ENCODE peak calls at places on chromosomes 5 and 9, in five cellular contexts. One of them, this sample, is unnamed.
A peak's percentile ranks its signal among the peaks of the same experiment; 100 is the strongest.

GRCh38 chr9:128683340-128684064 is 5.5 kb upstream of the SET start:
- DNase-seq in GM12891: no peak
- DNase-seq in stomach: peak; percentile 72
- DNase-seq in HepG2: no peak
- DNase-seq in HL-60: peak; percentile 75
- DNase-seq in this sample: no peak

GRCh38 chr9:110191616-110192015 is 16.3 kb downstream of the C9orf152 start:
- DNase-seq in GM12891: no peak
- DNase-seq in stomach: no peak
- DNase-seq in HepG2: no peak
- DNase-seq in HL-60: no peak
- DNase-seq in this sample: no peak

GRCh38 chr9:125238127-125238914 is 2.8 kb downstream of the HSPA5 start:
- DNase-seq in GM12891: no peak
- DNase-seq in stomach: no peak
- DNase-seq in HepG2: no peak
- DNase-seq in HL-60: no peak
- DNase-seq in this sample: no peak

GRCh38 chr5:56717253-56717987 is 97.9 kb upstream of the MAP3K1 start:
- DNase-seq in GM12891: no peak
- DNase-seq in stomach: peak; percentile 31
- DNase-seq in HepG2: no peak
- DNase-seq in HL-60: no peak
- DNase-seq in this sample: no peak

GRCh38 chr9:111828193-111828592 is 33.5 kb upstream of the SHOC1 start:
- DNase-seq in GM12891: no peak
- DNase-seq in stomach: no peak
- DNase-seq in HepG2: no peak
- DNase-seq in HL-60: peak; percentile 5
- DNase-seq in this sample: no peak

GRCh38 chr9:33719581-33720374 is 75.6 kb upstream of the PRSS3 start:
- DNase-seq in GM12891: no peak
- DNase-seq in stomach: peak; percentile 29
- DNase-seq in HepG2: peak; percentile 16
- DNase-seq in HL-60: peak; percentile 29
- DNase-seq in this sample: no peak

GRCh38 chr5:28190011-28190410 is 1151.6 kb upstream of the CDH9 start:
- DNase-seq in GM12891: no peak
- DNase-seq in stomach: no peak
- DNase-seq in HepG2: no peak
- DNase-seq in HL-60: no peak
- DNase-seq in this sample: no peak

GRCh38 chr5:1975898-1976765 is 93.4 kb upstream of the IRX4 start:
- DNase-seq in GM12891: no peak
- DNase-seq in stomach: no peak
- DNase-seq in HepG2: no peak
- DNase-seq in HL-60: peak; percentile 12
- DNase-seq in this sample: no peak

GRCh38 chr5:112742424-112742823 is 4.7 kb downstream of the APC start:
- DNase-seq in GM12891: no peak
- DNase-seq in stomach: no peak
- DNase-seq in HepG2: no peak
- DNase-seq in HL-60: no peak
- DNase-seq in this sample: no peak

GRCh38 chr5:154071799-154072781 is 33.3 kb downstream of the MFAP3 start:
- DNase-seq in GM12891: peak; percentile 56
- DNase-seq in stomach: peak; percentile 89
- DNase-seq in HepG2: peak; percentile 66
- DNase-seq in HL-60: peak; percentile 72
- DNase-seq in this sample: no peak

GRCh38 chr9:93644397-93645088 is 68.2 kb downstream of the PHF2 start:
- DNase-seq in GM12891: no peak
- DNase-seq in stomach: peak; percentile 14
- DNase-seq in HepG2: no peak
- DNase-seq in HL-60: no peak
- DNase-seq in this sample: no peak

GRCh38 chr5:93165559-93165958 is 415.5 kb downstream of the NR2F1-AS1 start:
- DNase-seq in GM12891: no peak
- DNase-seq in stomach: no peak
- DNase-seq in HepG2: no peak
- DNase-seq in HL-60: no peak
- DNase-seq in this sample: no peak

GRCh38 chr9:38200431-38200830 is 131.4 kb upstream of the SHB start:
- DNase-seq in GM12891: no peak
- DNase-seq in stomach: no peak
- DNase-seq in HepG2: no peak
- DNase-seq in HL-60: no peak
- DNase-seq in this sample: no peak

GRCh38 chr5:141757402-141757801 is 75.4 kb upstream of the ARAP3 start:
- DNase-seq in GM12891: no peak
- DNase-seq in stomach: peak; percentile 47
- DNase-seq in HepG2: no peak
- DNase-seq in HL-60: no peak
- DNase-seq in this sample: no peak

GRCh38 chr5:162132348-162132747 is 64.8 kb downstream of the GABRG2 start:
- DNase-seq in GM12891: no peak
- DNase-seq in stomach: no peak
- DNase-seq in HepG2: no peak
- DNase-seq in HL-60: no peak
- DNase-seq in this sample: no peak

GRCh38 chr5:138725153-138725884 is 27.9 kb upstream of the CTNNA1 start:
- DNase-seq in GM12891: no peak
- DNase-seq in stomach: peak; percentile 71
- DNase-seq in HepG2: peak; percentile 57
- DNase-seq in HL-60: no peak
- DNase-seq in this sample: peak; percentile 84

GRCh38 chr5:181261320-181262085 is 560 bp upstream of the TRIM52 start:
- DNase-seq in GM12891: peak; percentile 52
- DNase-seq in stomach: peak; percentile 72
- DNase-seq in HepG2: peak; percentile 61
- DNase-seq in HL-60: peak; percentile 87
- DNase-seq in this sample: no peak
- TF ChIP-seq POLR2AphosphoS5 in GM12891: no peak
- TF ChIP-seq POLR2AphosphoS5 in stomach: no peak
- TF ChIP-seq POLR2AphosphoS5 in HepG2: peak; percentile 51
- TF ChIP-seq POLR2AphosphoS5 in HL-60: peak; percentile 88
- TF ChIP-seq POLR2AphosphoS5 in this sample: no peak

GRCh38 chr9:81477669-81478068 is 211.7 kb downstream of the TLE1 start:
- DNase-seq in GM12891: no peak
- DNase-seq in stomach: no peak
- DNase-seq in HepG2: no peak
- DNase-seq in HL-60: no peak
- DNase-seq in this sample: no peak

GRCh38 chr9:81476808-81477207 is 212.5 kb downstream of the TLE1 start:
- DNase-seq in GM12891: no peak
- DNase-seq in stomach: no peak
- DNase-seq in HepG2: no peak
- DNase-seq in HL-60: no peak
- DNase-seq in this sample: no peak

GRCh38 chr9:81479573-81479972 is 209.8 kb downstream of the TLE1 start:
- DNase-seq in GM12891: no peak
- DNase-seq in stomach: no peak
- DNase-seq in HepG2: no peak
- DNase-seq in HL-60: no peak
- DNase-seq in this sample: no peak

DNA sequence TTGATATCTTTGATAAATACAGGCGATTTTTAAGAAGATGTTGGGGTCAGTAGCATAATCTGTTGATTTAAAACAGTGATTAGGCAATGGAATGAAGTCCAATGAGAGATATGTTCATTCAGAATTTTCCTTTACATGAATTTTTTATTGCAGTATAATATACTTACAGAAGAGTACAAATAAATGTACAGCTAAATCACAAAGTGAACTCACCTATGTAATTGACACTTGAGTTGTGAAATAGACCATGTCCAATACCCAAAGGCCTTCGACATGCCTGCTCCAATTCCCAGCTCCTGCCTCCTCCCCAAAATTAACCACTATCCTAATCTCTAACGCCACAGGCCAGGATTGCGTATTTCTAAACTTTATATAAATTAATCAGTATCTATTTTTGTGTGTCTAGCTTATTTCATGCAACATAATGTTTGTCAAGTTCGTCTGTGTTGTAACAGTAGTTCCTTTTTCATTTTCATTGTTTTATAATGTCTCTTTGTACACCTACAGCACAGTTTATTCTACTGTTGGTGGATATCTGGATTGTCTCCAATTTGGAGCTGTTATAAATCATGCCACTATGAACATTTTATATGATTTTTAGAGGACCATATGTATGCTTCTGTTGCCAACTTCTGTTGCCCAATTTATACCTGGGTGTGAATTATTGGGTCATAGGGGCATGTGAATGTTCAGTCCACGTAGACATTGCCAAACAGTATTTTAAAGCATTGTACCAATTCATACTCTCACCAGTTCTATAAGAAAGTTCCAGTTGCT is 208.3 kb downstream of the TLE1 start:
- DNase-seq in GM12891: no peak
- DNase-seq in stomach: no peak
- DNase-seq in HepG2: no peak
- DNase-seq in HL-60: no peak
- DNase-seq in this sample: no peak
- TF ChIP-seq POLR2AphosphoS5 in GM12891: no peak
- TF ChIP-seq POLR2AphosphoS5 in stomach: no peak
- TF ChIP-seq POLR2AphosphoS5 in HepG2: no peak
- TF ChIP-seq POLR2AphosphoS5 in HL-60: no peak
- TF ChIP-seq POLR2AphosphoS5 in this sample: no peak

DNA sequence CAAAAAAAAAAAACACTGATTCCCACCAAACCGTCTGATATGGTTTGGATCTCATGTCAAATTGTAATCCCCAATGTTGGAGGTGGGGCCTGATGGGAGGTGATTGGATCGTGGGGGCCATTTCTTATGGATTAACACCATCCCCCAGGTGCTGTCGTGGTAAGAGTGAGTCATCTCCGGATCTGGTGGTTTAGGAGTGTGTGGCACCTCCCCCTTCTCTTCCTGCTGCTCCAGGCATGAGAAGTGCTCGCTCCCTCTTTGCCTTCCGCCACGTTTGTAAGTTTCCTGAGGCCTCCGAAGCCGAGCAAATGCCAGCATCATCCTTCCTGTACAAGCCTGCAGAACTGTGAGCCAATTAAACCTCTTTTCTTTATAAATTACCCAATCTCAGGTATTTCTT is 45.2 kb downstream of the HSD17B3 start:
- DNase-seq in GM12891: no peak
- DNase-seq in stomach: no peak
- DNase-seq in HepG2: peak; percentile 12
- DNase-seq in HL-60: no peak
- DNase-seq in this sample: no peak
- TF ChIP-seq POLR2AphosphoS5 in GM12891: no peak
- TF ChIP-seq POLR2AphosphoS5 in stomach: no peak
- TF ChIP-seq POLR2AphosphoS5 in HepG2: no peak
- TF ChIP-seq POLR2AphosphoS5 in HL-60: no peak
- TF ChIP-seq POLR2AphosphoS5 in this sample: no peak

GRCh38 chr9:136090060-136090735 is 4.9 kb downstream of the NACC2 start:
- DNase-seq in GM12891: no peak
- DNase-seq in stomach: no peak
- DNase-seq in HepG2: no peak
- DNase-seq in HL-60: peak; percentile 63
- DNase-seq in this sample: no peak

GRCh38 chr9:136089697-136090045 is 5.4 kb downstream of the NACC2 start:
- DNase-seq in GM12891: no peak
- DNase-seq in stomach: no peak
- DNase-seq in HepG2: no peak
- DNase-seq in HL-60: no peak
- DNase-seq in this sample: no peak

GRCh38 chr9:136091582-136092352 is 3.3 kb downstream of the NACC2 start:
- DNase-seq in GM12891: no peak
- DNase-seq in stomach: no peak
- DNase-seq in HepG2: no peak
- DNase-seq in HL-60: no peak
- DNase-seq in this sample: no peak

GRCh38 chr9:136092353-136092650 is 2.8 kb downstream of the NACC2 start:
- DNase-seq in GM12891: no peak
- DNase-seq in stomach: no peak
- DNase-seq in HepG2: no peak
- DNase-seq in HL-60: no peak
- DNase-seq in this sample: no peak

GRCh38 chr9:136090768-136091581 is 4.1 kb downstream of the NACC2 start:
- DNase-seq in GM12891: no peak
- DNase-seq in stomach: no peak
- DNase-seq in HepG2: no peak
- DNase-seq in HL-60: peak; percentile 54
- DNase-seq in this sample: no peak
- TF ChIP-seq POLR2AphosphoS5 in GM12891: no peak
- TF ChIP-seq POLR2AphosphoS5 in stomach: no peak
- TF ChIP-seq POLR2AphosphoS5 in HepG2: no peak
- TF ChIP-seq POLR2AphosphoS5 in HL-60: no peak
- TF ChIP-seq POLR2AphosphoS5 in this sample: no peak

GRCh38 chr5:127957183-127957582 is 126.4 kb upstream of the SLC12A2 start:
- DNase-seq in GM12891: no peak
- DNase-seq in stomach: no peak
- DNase-seq in HepG2: peak; percentile 10
- DNase-seq in HL-60: no peak
- DNase-seq in this sample: no peak
- TF ChIP-seq POLR2AphosphoS5 in GM12891: no peak
- TF ChIP-seq POLR2AphosphoS5 in stomach: no peak
- TF ChIP-seq POLR2AphosphoS5 in HepG2: no peak
- TF ChIP-seq POLR2AphosphoS5 in HL-60: no peak
- TF ChIP-seq POLR2AphosphoS5 in this sample: no peak

DNA sequence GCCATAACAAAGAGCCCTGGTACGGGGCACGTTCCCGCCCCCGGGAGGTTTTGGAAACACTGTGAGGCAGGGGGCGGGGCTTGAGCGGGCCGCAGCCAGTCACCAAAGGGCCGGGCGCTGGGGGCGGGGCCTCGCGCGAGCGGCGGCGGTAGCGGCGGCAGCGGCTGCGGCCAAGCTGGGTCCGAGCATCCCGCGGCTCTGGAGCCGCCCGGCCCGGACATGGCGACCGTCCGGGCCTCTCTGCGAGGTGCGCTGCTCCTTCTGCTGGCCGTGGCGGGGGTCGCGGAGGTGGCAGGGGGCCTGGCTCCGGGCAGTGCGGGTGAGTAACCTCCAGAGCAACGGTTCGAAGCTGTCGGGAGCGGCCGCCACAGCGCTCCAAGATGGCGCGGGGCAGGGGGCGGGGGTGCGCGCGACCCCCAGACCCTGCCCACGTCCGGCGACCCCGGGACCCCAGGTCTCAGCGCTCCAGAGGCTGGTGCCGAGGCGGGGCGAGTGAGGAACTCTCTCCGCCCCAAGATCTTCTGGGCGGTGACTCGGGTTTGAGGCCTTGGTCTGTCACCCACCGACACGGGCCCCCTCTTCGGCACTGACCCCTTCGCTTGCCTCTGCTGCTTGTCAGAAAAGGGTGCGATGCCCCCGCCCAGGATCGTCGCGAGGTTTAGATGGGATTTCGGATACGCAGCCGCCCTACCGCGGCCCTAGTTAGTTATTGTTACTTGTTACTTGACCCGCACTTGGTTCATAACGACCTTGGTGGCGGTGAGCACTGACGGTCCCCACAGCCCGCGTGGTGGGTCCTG is at the start of gene RECK:
- DNase-seq in GM12891: peak; percentile 82
- DNase-seq in stomach: peak; percentile 84
- DNase-seq in HepG2: peak; percentile 43
- DNase-seq in HL-60: peak; percentile 68
- DNase-seq in this sample: no peak
- TF ChIP-seq POLR2AphosphoS5 in GM12891: no peak
- TF ChIP-seq POLR2AphosphoS5 in stomach: no peak
- TF ChIP-seq POLR2AphosphoS5 in HepG2: no peak
- TF ChIP-seq POLR2AphosphoS5 in HL-60: no peak
- TF ChIP-seq POLR2AphosphoS5 in this sample: peak; percentile 42

GRCh38 chr9:10387282-10387681 is 225.5 kb downstream of the PTPRD start:
- DNase-seq in GM12891: no peak
- DNase-seq in stomach: no peak
- DNase-seq in HepG2: no peak
- DNase-seq in HL-60: no peak
- DNase-seq in this sample: no peak
- TF ChIP-seq POLR2AphosphoS5 in GM12891: no peak
- TF ChIP-seq POLR2AphosphoS5 in stomach: no peak
- TF ChIP-seq POLR2AphosphoS5 in HepG2: no peak
- TF ChIP-seq POLR2AphosphoS5 in HL-60: no peak
- TF ChIP-seq POLR2AphosphoS5 in this sample: no peak

This sample was measured in SK-N-MC.